ENCODE peak calls at places on chromosomes 3 and 15, in seven cellular contexts. J is endothelial cell, N is epithelial cell of proximal tubule, W is PC-9, V is pancreas, E is neural progenitor cell, U is adrenal gland. B is an unnamed sample.

GRCh38 chr3:165643433-165643824 is 193.8 kb downstream of the BCHE start:
- DNase-seq in J (no peak), N (peak; percentile 49), W (peak; percentile 73), V (no peak), E (no peak), U (no peak), B (peak; percentile 41)

GRCh38 chr3:122998206-122998605 is 29.4 kb downstream of the SEMA5B start:
- DNase-seq in J (no peak), N (no peak), W (no peak), V (no peak), E (no peak), U (no peak), B (no peak)

GRCh38 chr15:101307897-101308603 is 13.0 kb upstream of the SNRPA1 start:
- DNase-seq in J (no peak), N (no peak), W (no peak), V (no peak), E (no peak), U (no peak), B (no peak)

GRCh38 chr3:40557558-40558161 is 32.9 kb downstream of the ZNF621 start:
- DNase-seq in J (no peak), N (no peak), W (no peak), V (no peak), E (no peak), U (no peak), B (no peak)

GRCh38 chr3:100060685-100061484 is 53.4 kb downstream of the FILIP1L start:
- DNase-seq in J (no peak), N (no peak), W (no peak), V (no peak), E (no peak), U (no peak), B (no peak)

GRCh38 chr3:143421556-143421955 is 302.0 kb downstream of the CHST2 start:
- DNase-seq in J (no peak), N (no peak), W (no peak), V (no peak), E (no peak), U (no peak), B (no peak)

GRCh38 chr3:57281710-57282109 is 10.8 kb downstream of the ASB14 start:
- DNase-seq in J (no peak), N (no peak), W (peak; percentile 53), V (no peak), E (no peak), U (no peak), B (no peak)

GRCh38 chr15:85692873-85693272 is 101.9 kb downstream of the KLHL25 start:
- DNase-seq in J (no peak), N (no peak), W (no peak), V (no peak), E (no peak), U (no peak), B (no peak)

GRCh38 chr15:94312946-94313345 is 81.6 kb downstream of the MCTP2 start:
- DNase-seq in J (no peak), N (no peak), W (no peak), V (no peak), E (no peak), U (no peak), B (no peak)

GRCh38 chr15:58292761-58293175 is 139.0 kb upstream of the LIPC start:
- DNase-seq in J (no peak), N (no peak), W (no peak), V (no peak), E (no peak), U (no peak), B (no peak)

GRCh38 chr15:95280711-95281110 is 1049.3 kb downstream of the MCTP2 start:
- DNase-seq in J (no peak), N (no peak), W (no peak), V (no peak), E (no peak), U (no peak), B (no peak)

GRCh38 chr15:46304320-46304719 is 669.5 kb downstream of the SQOR start:
- DNase-seq in J (peak; percentile 11), N (no peak), W (no peak), V (no peak), E (peak; percentile 50), U (no peak), B (no peak)

GRCh38 chr3:101845405-101845804 is 3.9 kb upstream of the NFKBIZ start:
- DNase-seq in J (no peak), N (no peak), W (no peak), V (no peak), E (no peak), U (no peak), B (no peak)

GRCh38 chr15:51229907-51230328 is 108.5 kb downstream of the CYP19A1 start:
- DNase-seq in J (no peak), N (no peak), W (no peak), V (no peak), E (peak; percentile 65), U (peak; percentile 32), B (no peak)

GRCh38 chr3:11671648-11672100 is 28.0 kb upstream of the VGLL4 start:
- DNase-seq in J (no peak), N (no peak), W (peak; percentile 78), V (no peak), E (no peak), U (peak; percentile 27), B (peak; percentile 17)

DNA sequence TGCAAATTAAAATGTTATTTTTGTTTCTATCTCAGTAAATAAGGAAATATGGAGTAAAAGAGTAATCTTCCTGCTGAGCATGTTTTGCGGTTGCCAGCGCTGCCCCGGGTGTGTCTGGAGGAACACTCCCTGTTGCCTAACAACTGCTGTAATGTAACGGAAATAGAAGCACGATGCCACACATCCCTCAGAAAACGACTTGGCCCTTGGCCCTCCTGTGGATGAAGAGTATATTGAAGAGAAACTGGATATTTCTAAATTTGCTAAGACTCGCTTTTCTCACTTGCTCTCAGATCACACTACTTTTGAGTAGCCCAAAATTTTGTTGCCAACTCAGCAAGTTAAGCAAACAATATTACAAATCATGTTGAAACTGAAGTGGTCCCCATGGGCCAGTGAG is 18.9 kb downstream of the CX3CR1 start:
- DNase-seq in J (peak; percentile 31), N (peak; percentile 43), W (peak; percentile 79), V (no peak), E (no peak), U (peak; percentile 78), B (peak; percentile 78)
- TF ChIP-seq CTCF in J (peak; percentile 57), N (peak; percentile 46), W (peak; percentile 56), V (no peak), E (no peak), U (peak; percentile 34), B (no peak)

DNA sequence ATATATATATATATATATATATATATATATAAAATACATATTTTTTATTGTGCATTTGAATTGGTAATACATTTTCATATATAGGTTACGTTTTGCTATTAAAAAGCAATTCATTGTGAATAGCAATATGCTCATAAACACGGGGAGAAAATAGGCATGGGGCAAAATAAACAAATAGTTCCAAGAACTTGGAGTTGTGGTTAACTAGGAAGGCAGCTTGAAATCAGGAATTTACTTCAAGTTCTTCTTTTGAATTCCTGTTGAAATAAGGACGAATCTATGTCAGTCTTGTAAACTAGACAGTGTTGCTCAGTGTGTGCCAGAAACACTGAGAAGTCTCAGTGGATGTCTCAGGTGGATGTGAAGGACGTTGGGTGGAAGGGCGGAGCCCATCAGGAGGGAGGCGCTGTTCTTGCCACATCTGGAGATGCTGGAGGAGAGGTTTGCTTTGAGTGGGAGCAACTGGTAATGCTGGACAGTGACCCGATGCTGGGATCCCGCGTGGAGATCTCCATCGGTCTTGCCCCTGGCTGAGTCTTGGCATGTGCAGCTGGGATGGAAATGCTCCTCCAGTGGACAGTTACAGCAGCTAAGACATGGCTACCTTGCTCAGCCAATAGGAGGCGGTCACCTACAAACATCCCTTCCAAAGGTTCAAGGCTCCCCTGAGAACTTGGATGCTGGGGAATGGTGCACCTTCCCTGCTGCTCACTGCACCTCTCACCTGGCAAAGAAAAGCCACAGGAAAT is 2.5 kb downstream of the IL16 start:
- DNase-seq in J (no peak), N (no peak), W (no peak), V (no peak), E (no peak), U (no peak), B (no peak)
- TF ChIP-seq CTCF in J (no peak), N (no peak), W (no peak), V (no peak), E (no peak), U (no peak), B (no peak)

GRCh38 chr15:28913171-28913765 is 27.5 kb downstream of the APBA2 start:
- DNase-seq in J (no peak), N (no peak), W (no peak), V (no peak), E (peak; percentile 36), U (peak; percentile 26), B (no peak)
- TF ChIP-seq CTCF in J (no peak), N (peak; percentile 43), W (no peak), V (no peak), E (peak; percentile 30), U (no peak), B (no peak)

GRCh38 chr3:161925749-161926360 is 429.2 kb downstream of the OTOL1 start:
- DNase-seq in J (no peak), N (no peak), W (no peak), V (no peak), E (no peak), U (no peak), B (no peak)
- TF ChIP-seq CTCF in J (peak; percentile 45), N (no peak), W (peak; percentile 49), V (no peak), E (peak; percentile 31), U (no peak), B (peak; percentile 14)

DNA sequence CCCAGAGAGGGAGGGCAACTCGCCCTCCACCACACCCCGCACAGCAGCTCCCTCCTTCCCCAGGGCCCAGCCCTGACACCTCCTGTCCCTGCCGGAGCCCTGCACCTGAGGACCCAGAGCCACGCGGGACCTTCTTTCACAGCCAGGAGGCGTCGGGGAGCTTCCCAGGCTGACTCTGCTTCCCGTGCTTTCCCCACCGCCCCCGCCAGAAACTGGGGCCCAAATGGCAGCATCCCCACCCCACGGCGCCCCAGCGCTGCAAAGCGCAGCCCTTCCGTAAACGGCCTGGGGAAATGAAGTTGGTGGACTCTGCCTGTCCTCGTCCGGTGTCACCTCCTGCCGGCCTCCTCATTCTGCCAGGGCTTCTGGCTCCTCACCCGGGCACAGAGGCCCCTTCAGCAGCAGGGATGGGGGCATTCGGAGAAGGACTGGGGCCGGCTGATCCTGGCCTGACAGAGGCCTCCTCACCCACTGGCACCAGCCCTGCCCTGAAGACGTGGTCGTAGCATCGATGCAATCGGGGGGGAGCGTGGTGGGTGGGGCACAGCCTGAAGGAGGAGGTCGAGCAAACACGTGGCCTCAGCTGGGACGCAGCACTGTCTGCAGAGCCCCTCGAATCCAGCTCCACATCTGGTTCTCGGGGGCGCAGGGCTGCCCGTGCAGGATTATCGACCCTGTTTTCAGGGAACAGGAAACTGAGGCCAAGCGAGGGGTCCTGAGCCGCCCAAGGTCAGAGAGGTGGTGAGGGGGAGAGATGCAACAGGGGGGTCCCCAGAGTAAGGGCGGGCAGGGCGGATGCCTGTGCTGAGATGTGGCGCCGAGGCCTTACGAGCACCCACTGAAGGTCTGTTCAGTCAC is 235.4 kb downstream of the XXYLT1 start:
- DNase-seq in J (peak; percentile 26), N (no peak), W (no peak), V (no peak), E (peak; percentile 62), U (no peak), B (no peak)
- TF ChIP-seq CTCF in J (no peak), N (peak; percentile 27), W (peak; percentile 44), V (no peak), E (peak; percentile 46), U (no peak), B (no peak)

GRCh38 chr3:77232557-77232956 is 192.7 kb downstream of the ROBO2 start:
- DNase-seq in J (no peak), N (no peak), W (no peak), V (no peak), E (no peak), U (no peak), B (no peak)
- TF ChIP-seq CTCF in J (no peak), N (no peak), W (no peak), V (no peak), E (no peak), U (no peak), B (no peak)